ENCODE peak calls at places on chromosomes 12 and 14, in ten cellular contexts. B is sigmoid colon, X is A549, U is transverse colon, D is ovary, A is suprapubic skin, E is H1, R is HepG2, S is stomach, K is upper lobe of left lung. Y is an unnamed sample.

GRCh38 chr14:22689186-22689585 is 45.0 kb upstream of the OR6J1 start:
- DNase-seq in B (no peak), X (no peak), U (no peak), D (no peak), A (no peak), E (no peak), R (peak), S (no peak), K (no peak), Y (no peak)

GRCh38 chr12:131074221-131075083 is 120.7 kb downstream of the ADGRD1 start:
- DNase-seq in B (peak), X (no peak), U (no peak), D (no peak), A (peak), E (no peak), R (no peak), S (peak), K (peak), Y (peak)

GRCh38 chr14:89041245-89041585 is 216.8 kb downstream of the TTC8 start:
- DNase-seq in B (no peak), X (no peak), U (peak), D (no peak), A (no peak), E (no peak), R (peak), S (peak), K (no peak), Y (no peak)

GRCh38 chr12:42473561-42473960 is 116.0 kb downstream of the PRICKLE1 start:
- DNase-seq in B (no peak), X (no peak), U (no peak), D (no peak), A (no peak), E (no peak), R (no peak), S (no peak), K (no peak), Y (no peak)

GRCh38 chr12:62260733-62261683 is 804 bp downstream of the USP15 start:
- DNase-seq in B (no peak), X (peak), U (peak), D (no peak), A (no peak), E (no peak), R (peak), S (peak), K (peak), Y (no peak)

GRCh38 chr14:62133776-62134175 is 371.6 kb downstream of the SNAPC1 start:
- DNase-seq in B (no peak), X (no peak), U (no peak), D (no peak), A (no peak), E (no peak), R (no peak), S (no peak), K (no peak), Y (no peak)

GRCh38 chr14:23483216-23483854 is 13.8 kb downstream of the NGDN start:
- DNase-seq in B (no peak), X (peak), U (no peak), D (no peak), A (no peak), E (no peak), R (peak), S (no peak), K (no peak), Y (no peak)

GRCh38 chr14:91985521-91986255 is 38.2 kb upstream of the FBLN5 start:
- DNase-seq in B (no peak), X (no peak), U (no peak), D (no peak), A (no peak), E (no peak), R (no peak), S (no peak), K (peak), Y (no peak)

GRCh38 chr14:64910847-64911495 is 3.3 kb upstream of the CHURC1 start:
- DNase-seq in B (no peak), X (peak), U (no peak), D (no peak), A (no peak), E (no peak), R (peak), S (no peak), K (no peak), Y (no peak)

GRCh38 chr14:56463491-56463890 is 116.1 kb upstream of the TMEM260 start:
- DNase-seq in B (no peak), X (no peak), U (no peak), D (no peak), A (no peak), E (no peak), R (no peak), S (no peak), K (no peak), Y (no peak)

GRCh38 chr14:102819176-102819628 is 42.0 kb downstream of the TRAF3 start:
- DNase-seq in B (no peak), X (no peak), U (peak), D (no peak), A (no peak), E (no peak), R (peak), S (peak), K (no peak), Y (no peak)
- TF ChIP-seq EP300 in B (no peak), X (no peak), U (no peak), D (no peak), A (no peak), E (no peak), R (no peak), S (no peak), K (no peak), Y (no peak)

GRCh38 chr12:101276433-101276832 is 3.5 kb upstream of the UTP20 start:
- DNase-seq in B (no peak), X (no peak), U (no peak), D (no peak), A (no peak), E (no peak), R (no peak), S (no peak), K (no peak), Y (no peak)

GRCh38 chr12:101277443-101277842 is 2.5 kb upstream of the UTP20 start:
- DNase-seq in B (no peak), X (no peak), U (no peak), D (no peak), A (no peak), E (no peak), R (no peak), S (no peak), K (no peak), Y (no peak)

GRCh38 chr12:101280006-101280505 is at the start of gene UTP20:
- DNase-seq in B (peak), X (peak), U (peak), D (peak), A (peak), E (peak), R (peak), S (peak), K (peak), Y (peak)
- TF ChIP-seq EP300 in B (no peak), X (no peak), U (no peak), D (no peak), A (no peak), E (no peak), R (no peak), S (no peak), K (no peak), Y (peak)

DNA sequence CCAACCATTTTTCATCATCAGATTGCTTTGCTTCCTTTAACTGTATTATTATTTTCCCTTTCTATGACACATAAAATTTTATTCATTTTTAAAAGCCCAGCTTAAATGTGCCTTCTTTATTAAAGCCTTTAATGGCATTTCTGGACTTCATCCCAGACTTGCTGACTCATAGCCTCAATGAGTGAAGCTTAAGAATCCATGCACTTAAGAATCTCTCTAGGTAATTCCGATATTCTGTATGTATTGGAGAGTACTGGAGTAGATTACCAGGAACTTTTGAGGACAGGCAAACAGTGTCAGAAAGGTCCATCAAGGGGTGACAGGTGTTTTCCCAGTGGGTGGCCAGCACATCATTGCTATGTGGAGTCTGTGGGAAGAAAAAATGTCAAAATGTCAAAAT is 107.9 kb downstream of the PTPRQ start:
- DNase-seq in B (no peak), X (peak), U (no peak), D (no peak), A (no peak), E (no peak), R (no peak), S (no peak), K (no peak), Y (no peak)
- TF ChIP-seq EP300 in B (no peak), X (no peak), U (no peak), D (no peak), A (no peak), E (no peak), R (no peak), S (no peak), K (no peak), Y (no peak)

DNA sequence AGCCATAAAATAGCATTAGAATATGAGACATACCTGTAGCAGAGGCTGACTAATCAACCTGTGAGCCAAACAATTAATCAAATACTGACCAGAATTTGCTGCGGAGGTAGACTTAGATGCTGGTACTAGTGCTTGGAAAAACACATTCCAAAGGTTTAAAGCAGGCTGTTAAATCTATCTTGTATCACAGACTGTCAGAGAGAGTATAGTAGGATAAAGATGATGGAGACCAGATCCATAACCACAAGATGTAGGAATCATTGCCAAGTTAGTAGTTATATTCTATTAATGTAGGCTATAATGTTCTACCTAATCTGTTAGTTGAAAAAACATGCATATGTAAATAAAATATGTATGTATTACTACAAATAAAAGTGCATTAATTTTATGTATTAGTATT is 726.2 kb downstream of the SLC6A15 start:
- DNase-seq in B (no peak), X (no peak), U (no peak), D (no peak), A (no peak), E (no peak), R (no peak), S (no peak), K (no peak), Y (no peak)
- TF ChIP-seq EP300 in B (no peak), X (no peak), U (no peak), D (no peak), A (no peak), E (no peak), R (no peak), S (no peak), K (no peak), Y (no peak)

GRCh38 chr14:71320734-71321555 is 413.7 kb downstream of the PCNX1 start:
- DNase-seq in B (peak), X (peak), U (peak), D (peak), A (peak), E (no peak), R (no peak), S (peak), K (peak), Y (peak)

GRCh38 chr14:71320107-71320733 is 413.0 kb downstream of the PCNX1 start:
- DNase-seq in B (peak), X (peak), U (peak), D (peak), A (peak), E (peak), R (peak), S (peak), K (peak), Y (peak)

GRCh38 chr14:71321556-71322315 is 414.5 kb downstream of the PCNX1 start:
- DNase-seq in B (no peak), X (peak), U (no peak), D (no peak), A (no peak), E (no peak), R (peak), S (no peak), K (peak), Y (no peak)

GRCh38 chr14:71318097-71318459 is 410.8 kb downstream of the PCNX1 start:
- DNase-seq in B (no peak), X (no peak), U (no peak), D (no peak), A (no peak), E (no peak), R (no peak), S (no peak), K (no peak), Y (no peak)

DNA sequence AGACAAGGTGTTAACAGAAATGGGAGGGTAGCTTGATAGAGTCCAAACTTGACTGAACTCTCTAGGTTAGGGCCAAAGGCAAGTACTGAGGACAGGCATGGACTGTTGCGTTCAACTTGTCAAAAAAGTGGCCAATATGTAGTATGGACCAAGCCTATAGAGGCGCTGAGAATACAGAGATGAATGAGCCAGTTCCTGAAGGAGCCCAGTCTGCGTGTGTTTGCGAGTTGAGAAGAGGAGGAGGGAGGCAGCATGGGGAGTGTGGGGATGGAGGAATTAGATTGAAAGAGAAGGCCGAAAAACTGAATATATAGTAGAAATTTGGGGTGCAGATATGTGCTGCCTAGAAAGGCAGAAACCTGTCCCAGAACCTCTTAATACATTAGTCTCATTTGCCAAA is 412.4 kb downstream of the PCNX1 start:
- DNase-seq in B (no peak), X (peak), U (no peak), D (no peak), A (no peak), E (no peak), R (no peak), S (no peak), K (no peak), Y (no peak)
- TF ChIP-seq EP300 in B (no peak), X (no peak), U (no peak), D (no peak), A (no peak), E (no peak), R (no peak), S (no peak), K (no peak), Y (no peak)

GRCh38 chr12:26226629-26227375 is 31.4 kb downstream of the SSPN start:
- DNase-seq in B (peak), X (no peak), U (peak), D (peak), A (peak), E (peak), R (no peak), S (peak), K (no peak), Y (no peak)
- TF ChIP-seq EP300 in B (no peak), X (no peak), U (no peak), D (no peak), A (no peak), E (no peak), R (no peak), S (no peak), K (no peak), Y (no peak)

GRCh38 chr14:21614245-21614644 is 20.5 kb downstream of the OR10G2 start:
- DNase-seq in B (no peak), X (no peak), U (no peak), D (no peak), A (no peak), E (no peak), R (no peak), S (no peak), K (no peak), Y (no peak)
- TF ChIP-seq EP300 in B (no peak), X (no peak), U (no peak), D (no peak), A (no peak), E (no peak), R (no peak), S (no peak), K (no peak), Y (no peak)

DNA sequence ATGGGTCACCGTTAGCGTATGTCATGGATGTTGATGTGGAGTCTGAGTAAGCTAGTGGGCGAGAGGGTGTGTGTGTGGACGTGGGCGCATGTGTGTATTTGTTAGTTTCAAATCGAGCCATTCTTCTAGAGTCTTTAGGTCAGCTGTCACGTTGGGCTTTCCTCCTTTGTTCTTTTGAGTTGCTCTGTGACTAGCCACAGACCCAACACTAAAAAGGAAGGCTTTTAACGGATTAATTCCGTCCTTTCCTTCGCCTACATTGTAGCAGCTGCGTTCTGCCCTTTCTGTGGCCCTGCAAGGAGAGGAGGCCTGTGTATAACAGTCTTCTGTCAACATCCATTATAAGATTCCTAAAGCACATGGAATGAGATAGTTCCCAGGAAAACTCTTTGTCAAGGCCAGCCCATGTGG is 117.2 kb upstream of the DNM1L start:
- DNase-seq in B (no peak), X (no peak), U (no peak), D (peak), A (no peak), E (no peak), R (peak), S (no peak), K (no peak), Y (no peak)
- TF ChIP-seq EP300 in B (no peak), X (no peak), U (no peak), D (no peak), A (no peak), E (no peak), R (no peak), S (no peak), K (no peak), Y (peak)

Y was measured in tibial nerve.